ENCODE peak calls at places on chromosomes 12 and 14, in four cellular contexts. D, O, Z and W are unnamed samples.

GRCh38 chr14:81268016-81268416 is 47.3 kb upstream of the GTF2A1 start:
- DNase-seq in D (no peak), O (no peak), Z (no peak), W (no peak)

GRCh38 chr14:104876251-104876699 is 11.2 kb downstream of the CEP170B start:
- DNase-seq in D (no peak), O (no peak), Z (no peak), W (peak)

GRCh38 chr12:754238-754816 is 1.9 kb downstream of the WNK1 start:
- DNase-seq in D (no peak), O (no peak), Z (no peak), W (no peak)

GRCh38 chr14:74792249-74793039 is 29.3 kb downstream of the YLPM1 start:
- DNase-seq in D (peak), O (no peak), Z (no peak), W (no peak)

GRCh38 chr14:73424453-73424852 is 33.9 kb downstream of the NUMB start:
- DNase-seq in D (no peak), O (no peak), Z (no peak), W (no peak)

GRCh38 chr14:35883677-35884293 is 57.6 kb downstream of the BRMS1L start:
- DNase-seq in D (no peak), O (no peak), Z (no peak), W (peak)

GRCh38 chr12:24848941-24849477 is 99.9 kb downstream of the BCAT1 start:
- DNase-seq in D (no peak), O (no peak), Z (no peak), W (no peak)

GRCh38 chr14:95150910-95151309 is 6.4 kb downstream of the DICER1 start:
- DNase-seq in D (no peak), O (no peak), Z (no peak), W (no peak)

GRCh38 chr12:28328967-28329366 is 138.7 kb downstream of the CCDC91 start:
- DNase-seq in D (no peak), O (no peak), Z (no peak), W (no peak)

GRCh38 chr12:79850610-79851299 is 84.1 kb downstream of the PPP1R12A start:
- DNase-seq in D (no peak), O (no peak), Z (no peak), W (no peak)

GRCh38 chr12:18752280-18752920 is 14.5 kb downstream of the CAPZA3 start:
- DNase-seq in D (peak), O (no peak), Z (peak), W (peak)

GRCh38 chr12:111072299-111072698 is 151.9 kb upstream of the MYL2 start:
- DNase-seq in D (no peak), O (no peak), Z (no peak), W (no peak)

GRCh38 chr14:100698719-100699448 is 27.8 kb upstream of the DLK1 start:
- DNase-seq in D (no peak), O (no peak), Z (no peak), W (no peak)

GRCh38 chr12:28268830-28269229 is 78.6 kb downstream of the CCDC91 start:
- DNase-seq in D (no peak), O (no peak), Z (no peak), W (no peak)

GRCh38 chr12:104751024-104751570 is 207.0 kb downstream of the SLC41A2 start:
- DNase-seq in D (no peak), O (no peak), Z (no peak), W (no peak)

GRCh38 chr12:91276529-91276928 is 93.9 kb upstream of the DCN start:
- DNase-seq in D (no peak), O (no peak), Z (no peak), W (no peak)

GRCh38 chr12:28941248-28941647 is 207.8 kb upstream of the FAR2 start:
- DNase-seq in D (peak), O (no peak), Z (no peak), W (no peak)

GRCh38 chr12:3740840-3741239 is 12.1 kb downstream of the CRACR2A start:
- DNase-seq in D (no peak), O (no peak), Z (no peak), W (no peak)

GRCh38 chr12:24630446-24630845 is 318.5 kb downstream of the BCAT1 start:
- DNase-seq in D (no peak), O (no peak), Z (no peak), W (no peak)

GRCh38 chr12:45583011-45583657 is 146.4 kb upstream of the ARID2 start:
- DNase-seq in D (peak), O (no peak), Z (peak), W (no peak)

GRCh38 chr12:28027947-28028724 is 55.6 kb upstream of the PTHLH start:
- DNase-seq in D (peak), O (no peak), Z (no peak), W (no peak)

GRCh38 chr12:15550778-15551177 is 228.5 kb downstream of the PTPRO start:
- DNase-seq in D (no peak), O (no peak), Z (no peak), W (no peak)

GRCh38 chr14:25833341-25834121 is 764.3 kb downstream of the NOVA1 start:
- DNase-seq in D (peak), O (no peak), Z (no peak), W (no peak)

GRCh38 chr14:93317836-93318807 is 14.7 kb downstream of the BTBD7 start:
- DNase-seq in D (peak), O (no peak), Z (no peak), W (peak)

GRCh38 chr14:32201196-32201815 is 539 bp upstream of the RNU6-7 start:
- DNase-seq in D (peak), O (peak), Z (no peak), W (no peak)

GRCh38 chr14:55837467-55837866 is 257.5 kb downstream of the KTN1 start:
- DNase-seq in D (no peak), O (no peak), Z (no peak), W (no peak)

GRCh38 chr12:49598527-49598926 is 6.9 kb downstream of the FAM186B start:
- DNase-seq in D (no peak), O (no peak), Z (no peak), W (no peak)
- TF ChIP-seq CTCF in D (no peak), O (no peak), Z (no peak), W (no peak)

GRCh38 chr14:29166507-29166906 is 399.9 kb downstream of the FOXG1 start:
- DNase-seq in D (no peak), O (no peak), Z (no peak), W (no peak)
- TF ChIP-seq CTCF in D (no peak), O (no peak), Z (no peak), W (no peak)

DNA sequence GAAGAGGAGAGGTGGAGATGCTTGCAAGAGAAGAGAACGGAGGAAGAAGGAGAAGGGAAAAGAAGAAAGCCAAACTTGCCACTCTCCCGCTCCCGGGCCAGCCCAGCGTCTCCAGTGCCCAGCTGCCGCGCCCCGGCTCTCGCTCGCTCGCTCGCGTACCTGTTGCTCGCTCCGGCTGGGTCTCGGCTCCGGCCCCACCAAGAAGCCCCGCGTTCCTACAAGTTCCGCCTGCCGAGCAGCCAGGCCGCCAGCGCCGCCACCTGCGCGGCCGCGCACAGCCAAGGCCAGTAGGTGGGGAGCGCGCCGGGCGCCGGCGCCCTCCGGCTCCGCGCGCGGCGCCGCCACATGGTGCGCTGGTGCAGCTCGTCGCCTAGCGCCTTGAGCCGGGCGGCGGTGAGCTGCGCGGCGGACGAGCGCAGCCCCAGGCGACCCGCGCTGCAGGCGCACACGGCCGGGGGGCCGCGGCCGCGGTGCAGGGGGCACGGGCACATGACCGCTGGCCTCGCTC is 370 bp downstream of the HRK start:
- DNase-seq in D (peak), O (no peak), Z (no peak), W (no peak)
- TF ChIP-seq CTCF in D (no peak), O (no peak), Z (no peak), W (no peak)

DNA sequence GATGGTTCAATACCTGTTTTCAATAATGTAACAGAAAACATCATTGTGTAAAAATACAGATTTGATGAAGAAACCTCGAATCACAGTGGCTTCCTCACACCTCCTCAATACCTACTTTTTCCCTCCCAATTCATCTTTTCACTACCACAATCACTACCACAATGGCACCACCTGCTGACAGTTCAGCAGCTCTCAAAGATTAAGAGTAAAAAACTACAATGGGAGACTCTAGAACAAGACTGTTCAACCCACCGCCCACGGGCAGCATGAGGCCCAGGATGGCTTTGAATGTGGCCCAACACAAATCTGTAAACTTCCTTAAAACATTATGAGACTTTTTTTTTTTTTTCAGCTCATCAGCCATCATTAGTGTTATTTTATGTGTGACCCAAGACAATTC is 15.2 kb downstream of the MED6 start:
- DNase-seq in D (no peak), O (no peak), Z (no peak), W (peak)
- TF ChIP-seq CTCF in D (no peak), O (no peak), Z (peak), W (peak)

GRCh38 chr14:103294091-103294490 is 39.9 kb upstream of the EIF5 start:
- DNase-seq in D (no peak), O (no peak), Z (no peak), W (no peak)

GRCh38 chr14:103292426-103293374 is 41.3 kb upstream of the EIF5 start:
- DNase-seq in D (peak), O (peak), Z (peak), W (peak)

GRCh38 chr14:103290961-103291360 is 43.1 kb upstream of the EIF5 start:
- DNase-seq in D (no peak), O (no peak), Z (no peak), W (no peak)

GRCh38 chr14:103296007-103296406 is 38.0 kb upstream of the EIF5 start:
- DNase-seq in D (peak), O (no peak), Z (no peak), W (peak)

DNA sequence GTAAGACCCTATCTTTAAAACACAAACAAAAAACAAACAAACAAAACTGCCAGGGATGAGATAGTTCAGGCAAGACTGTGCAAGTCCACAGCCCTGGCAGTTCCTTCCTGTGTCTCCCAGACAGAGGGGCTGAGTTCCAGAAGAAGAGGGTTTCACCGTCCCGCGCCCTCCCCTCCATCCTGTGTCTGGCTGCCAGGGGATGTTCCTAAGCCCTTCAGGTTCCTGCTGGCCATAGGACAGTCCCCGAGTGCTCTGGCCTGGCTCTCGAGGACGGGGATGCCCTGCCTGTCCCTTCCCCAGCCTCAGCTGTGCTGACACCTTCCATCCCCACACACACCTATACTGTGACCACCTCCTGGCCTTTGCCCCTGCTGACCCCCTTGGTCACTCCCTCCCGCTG is 40.6 kb upstream of the EIF5 start:
- DNase-seq in D (no peak), O (no peak), Z (no peak), W (no peak)
- TF ChIP-seq CTCF in D (no peak), O (no peak), Z (no peak), W (no peak)

DNA sequence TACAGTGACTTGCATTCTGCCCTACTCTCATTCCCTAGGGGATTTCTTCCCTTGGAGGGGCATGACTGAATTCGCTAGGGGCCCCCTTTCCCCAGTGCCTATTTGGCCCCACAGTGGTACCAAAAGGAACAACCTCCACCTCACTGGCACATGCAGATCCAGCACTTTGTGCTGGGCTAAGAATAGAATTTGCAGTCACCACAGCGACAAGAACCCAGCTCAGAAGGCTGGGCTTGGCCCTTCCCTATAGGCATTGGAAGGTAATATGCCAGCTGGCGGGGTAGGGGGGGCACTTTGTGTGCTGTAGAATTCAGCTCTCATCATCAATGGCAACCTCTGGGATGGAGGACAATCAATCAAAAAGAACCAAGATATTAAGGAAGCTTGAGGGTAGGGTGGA is 13.9 kb downstream of the BAZ2A start:
- DNase-seq in D (no peak), O (no peak), Z (no peak), W (no peak)
- TF ChIP-seq CTCF in D (no peak), O (no peak), Z (no peak), W (no peak)

GRCh38 chr12:112170376-112170775 is 45.0 kb downstream of the TRAFD1 start:
- DNase-seq in D (no peak), O (peak), Z (no peak), W (peak)
- TF ChIP-seq CTCF in D (peak), O (no peak), Z (peak), W (peak)

GRCh38 chr12:121915841-121916321 is 2.5 kb upstream of the CFAP251 start:
- DNase-seq in D (no peak), O (no peak), Z (no peak), W (no peak)

GRCh38 chr12:121921106-121921505 is 2.7 kb downstream of the CFAP251 start:
- DNase-seq in D (no peak), O (no peak), Z (no peak), W (no peak)

GRCh38 chr12:121918679-121919038 is 267 bp downstream of the CFAP251 start:
- DNase-seq in D (no peak), O (no peak), Z (no peak), W (no peak)

GRCh38 chr12:121917950-121918678 is at the start of gene CFAP251:
- DNase-seq in D (peak), O (peak), Z (no peak), W (no peak)

DNA sequence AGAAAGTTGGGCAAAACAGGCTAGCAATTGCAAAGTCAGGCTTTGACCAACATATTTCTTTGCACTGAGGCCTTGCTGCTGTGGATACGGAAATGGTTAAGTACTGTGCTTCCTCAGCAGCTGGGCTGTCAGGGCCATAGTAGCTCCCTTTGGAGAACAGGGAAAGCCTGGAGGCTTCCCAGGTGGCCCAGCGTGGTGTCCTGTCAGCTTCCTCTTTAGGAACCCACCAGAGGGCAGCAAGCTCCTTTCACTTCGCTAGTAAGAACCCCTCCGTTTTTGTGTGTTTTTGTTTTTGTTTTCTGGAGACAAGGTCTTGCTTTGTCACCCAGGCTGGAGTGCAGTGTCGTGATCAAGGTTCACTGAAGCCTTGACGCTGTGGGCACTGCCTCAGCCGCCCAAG is 1.7 kb upstream of the CFAP251 start:
- DNase-seq in D (no peak), O (no peak), Z (no peak), W (no peak)
- TF ChIP-seq CTCF in D (peak), O (no peak), Z (peak), W (peak)

DNA sequence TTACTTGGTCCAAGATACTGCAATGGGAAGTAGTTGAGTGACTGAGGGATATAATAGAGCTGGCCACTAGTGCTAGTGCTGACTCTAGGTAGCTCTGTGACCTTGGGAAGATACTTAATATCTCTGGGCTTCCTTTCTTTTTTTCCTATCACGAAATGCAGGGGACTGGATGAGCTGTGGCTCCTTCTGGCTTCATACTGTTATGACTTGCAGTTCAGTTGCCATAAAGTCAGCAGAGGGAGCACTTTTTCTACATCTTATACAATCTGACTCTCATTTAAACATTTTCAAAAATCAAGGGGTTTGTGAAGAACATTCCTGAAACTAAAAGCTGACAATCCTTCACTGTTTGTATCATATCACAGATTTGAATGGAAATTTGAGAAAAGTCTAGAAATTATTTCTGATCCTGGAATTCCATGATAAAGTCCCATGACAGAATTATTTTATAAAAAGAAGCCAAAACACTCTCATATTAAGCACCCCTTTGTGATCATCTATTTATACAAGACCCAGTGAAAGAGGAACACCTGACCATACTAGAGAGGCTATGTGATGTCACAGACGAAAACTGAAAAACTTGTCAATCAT is 5.4 kb downstream of the BHLHE41 start:
- DNase-seq in D (peak), O (no peak), Z (no peak), W (peak)
- TF ChIP-seq CTCF in D (peak), O (no peak), Z (peak), W (peak)

GRCh38 chr12:123388948-123389559 is 5.1 kb downstream of the KMT5A start:
- DNase-seq in D (no peak), O (no peak), Z (no peak), W (no peak)

GRCh38 chr12:123389560-123390351 is 5.8 kb downstream of the KMT5A start:
- DNase-seq in D (no peak), O (peak), Z (no peak), W (peak)

GRCh38 chr12:123391546-123392343 is 7.8 kb downstream of the KMT5A start:
- DNase-seq in D (no peak), O (no peak), Z (no peak), W (no peak)

GRCh38 chr12:123388218-123388947 is 4.5 kb downstream of the KMT5A start:
- DNase-seq in D (peak), O (peak), Z (no peak), W (peak)

DNA sequence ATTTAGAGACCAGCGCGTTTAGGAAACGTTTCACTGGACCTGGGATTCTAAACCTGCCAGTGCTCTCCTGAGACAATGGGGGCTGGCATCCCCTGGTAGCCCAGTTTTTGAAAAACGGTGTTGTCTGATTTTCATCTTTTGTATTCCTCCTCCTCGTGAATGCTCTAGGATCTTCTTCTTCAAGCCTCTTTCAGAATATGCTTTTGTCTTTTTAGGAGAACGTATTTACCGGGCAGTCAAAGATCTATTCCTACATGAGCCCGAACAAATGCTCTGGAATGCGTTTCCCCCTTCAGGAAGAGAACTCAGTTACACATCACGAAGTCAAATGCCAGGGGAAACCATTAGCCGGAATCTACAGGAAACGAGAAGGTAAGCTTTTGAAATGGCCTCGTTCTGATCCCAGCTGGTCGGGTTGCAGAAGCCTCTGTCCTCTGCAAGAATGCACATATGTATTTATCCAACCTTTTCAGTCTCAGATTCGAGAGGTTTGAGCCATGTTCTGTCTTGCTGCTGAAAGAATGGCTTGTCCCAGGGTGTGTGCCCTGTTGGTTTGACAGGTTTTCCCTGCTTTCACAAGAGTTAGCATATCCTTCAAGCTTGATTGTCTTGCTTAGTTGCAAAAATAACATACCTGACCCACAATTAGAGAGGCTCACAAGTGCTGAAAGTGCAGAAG is 6.6 kb downstream of the KMT5A start:
- DNase-seq in D (no peak), O (no peak), Z (no peak), W (peak)
- TF ChIP-seq CTCF in D (no peak), O (no peak), Z (no peak), W (peak)